ENCODE peak calls at places on chromosome 1, in four cellular contexts. One of them, this sample, is unnamed.
A peak's percentile ranks its signal among the peaks of the same experiment; 100 is the strongest.

GRCh38 chr1:67429011-67429527 is 1.1 kb downstream of the SERBP1 start:
- DNase-seq in T-helper 9 cell: peak; percentile 4
- DNase-seq in stimulated activated CD4-positive, alpha-beta T cell treated with anti-CD3 and anti-CD28 coated beads, Interleukin-12 subunit alpha, Interleukin-12 subunit beta, amount 100 ng/mL, for 4 hours: peak; percentile 56
- DNase-seq in HEK293T: peak; percentile 36
- DNase-seq in this sample: no peak

GRCh38 chr1:93414749-93415148 is 33.2 kb upstream of the FNBP1L start:
- DNase-seq in T-helper 9 cell: no peak
- DNase-seq in stimulated activated CD4-positive, alpha-beta T cell treated with anti-CD3 and anti-CD28 coated beads, Interleukin-12 subunit alpha, Interleukin-12 subunit beta, amount 100 ng/mL, for 4 hours: no peak
- DNase-seq in HEK293T: no peak
- DNase-seq in this sample: no peak

GRCh38 chr1:145889722-145890121 is 4.1 kb upstream of the ANKRD35 start:
- DNase-seq in T-helper 9 cell: no peak
- DNase-seq in stimulated activated CD4-positive, alpha-beta T cell treated with anti-CD3 and anti-CD28 coated beads, Interleukin-12 subunit alpha, Interleukin-12 subunit beta, amount 100 ng/mL, for 4 hours: no peak
- DNase-seq in HEK293T: no peak
- DNase-seq in this sample: no peak

GRCh38 chr1:63807063-63807462 is 33.2 kb downstream of the ROR1 start:
- DNase-seq in T-helper 9 cell: no peak
- DNase-seq in stimulated activated CD4-positive, alpha-beta T cell treated with anti-CD3 and anti-CD28 coated beads, Interleukin-12 subunit alpha, Interleukin-12 subunit beta, amount 100 ng/mL, for 4 hours: no peak
- DNase-seq in HEK293T: no peak
- DNase-seq in this sample: no peak

GRCh38 chr1:85617582-85618237 is 37.1 kb downstream of the CCN1 start:
- DNase-seq in T-helper 9 cell: no peak
- DNase-seq in stimulated activated CD4-positive, alpha-beta T cell treated with anti-CD3 and anti-CD28 coated beads, Interleukin-12 subunit alpha, Interleukin-12 subunit beta, amount 100 ng/mL, for 4 hours: no peak
- DNase-seq in HEK293T: no peak
- DNase-seq in this sample: no peak

GRCh38 chr1:19009882-19010321 is 53.4 kb upstream of the IFFO2 start:
- DNase-seq in T-helper 9 cell: no peak
- DNase-seq in stimulated activated CD4-positive, alpha-beta T cell treated with anti-CD3 and anti-CD28 coated beads, Interleukin-12 subunit alpha, Interleukin-12 subunit beta, amount 100 ng/mL, for 4 hours: no peak
- DNase-seq in HEK293T: peak; percentile 4
- DNase-seq in this sample: no peak

GRCh38 chr1:103416681-103417318 is 108.7 kb upstream of the RNPC3 start:
- DNase-seq in T-helper 9 cell: no peak
- DNase-seq in stimulated activated CD4-positive, alpha-beta T cell treated with anti-CD3 and anti-CD28 coated beads, Interleukin-12 subunit alpha, Interleukin-12 subunit beta, amount 100 ng/mL, for 4 hours: no peak
- DNase-seq in HEK293T: no peak
- DNase-seq in this sample: no peak

GRCh38 chr1:228899421-228899956 is 164.2 kb downstream of the RHOU start:
- DNase-seq in T-helper 9 cell: no peak
- DNase-seq in stimulated activated CD4-positive, alpha-beta T cell treated with anti-CD3 and anti-CD28 coated beads, Interleukin-12 subunit alpha, Interleukin-12 subunit beta, amount 100 ng/mL, for 4 hours: no peak
- DNase-seq in HEK293T: no peak
- DNase-seq in this sample: no peak

GRCh38 chr1:237527761-237528160 is 363.0 kb downstream of the ZP4 start:
- DNase-seq in T-helper 9 cell: no peak
- DNase-seq in stimulated activated CD4-positive, alpha-beta T cell treated with anti-CD3 and anti-CD28 coated beads, Interleukin-12 subunit alpha, Interleukin-12 subunit beta, amount 100 ng/mL, for 4 hours: no peak
- DNase-seq in HEK293T: no peak
- DNase-seq in this sample: no peak